ENCODE peak calls at places on chromosomes 7 and 10, in six cellular contexts. One of them, this sample, is unnamed. For H3K36me3, the result is how much of the 10 kb centered on the place peaks cover.

GRCh38 chr10:72784551-72785421 is 92.8 kb downstream of the MCU start:
- DNase-seq in H1: no peak
- DNase-seq in IMR-90: peak
- DNase-seq in mesendoderm: peak
- DNase-seq in neuronal stem cell: peak
- DNase-seq in mesenchymal stem cell: peak
- DNase-seq in this sample: peak

GRCh38 chr7:68984331-68984730 is 613.9 kb upstream of the AUTS2 start:
- DNase-seq in mesenchymal stem cell: no peak
- DNase-seq in neuronal stem cell: no peak
- DNase-seq in mesendoderm: no peak
- DNase-seq in IMR-90: no peak
- DNase-seq in H1: no peak
- DNase-seq in this sample: no peak

GRCh38 chr7:93715234-93715633 is 140.7 kb upstream of the CALCR start:
- DNase-seq in IMR-90: peak
- DNase-seq in neuronal stem cell: peak
- DNase-seq in mesenchymal stem cell: peak
- DNase-seq in H1: peak
- DNase-seq in mesendoderm: peak
- DNase-seq in this sample: peak

GRCh38 chr10:72133517-72133916 is 45.2 kb upstream of the SPOCK2 start:
- DNase-seq in H1: no peak
- DNase-seq in mesenchymal stem cell: peak
- DNase-seq in IMR-90: peak
- DNase-seq in mesendoderm: no peak
- DNase-seq in neuronal stem cell: no peak
- DNase-seq in this sample: no peak

GRCh38 chr10:22823109-22823508 is 104.7 kb upstream of the ARMC3 start:
- DNase-seq in IMR-90: peak
- DNase-seq in neuronal stem cell: no peak
- DNase-seq in mesenchymal stem cell: peak
- DNase-seq in mesendoderm: no peak
- DNase-seq in H1: no peak
- DNase-seq in this sample: no peak

GRCh38 chr10:28503114-28503513 is 29.8 kb upstream of the WAC start:
- DNase-seq in mesenchymal stem cell: no peak
- DNase-seq in neuronal stem cell: no peak
- DNase-seq in IMR-90: no peak
- DNase-seq in mesendoderm: no peak
- DNase-seq in H1: no peak
- DNase-seq in this sample: peak

GRCh38 chr10:69468771-69469129 is 17.5 kb downstream of the TSPAN15 start:
- DNase-seq in mesendoderm: no peak
- DNase-seq in neuronal stem cell: no peak
- DNase-seq in mesenchymal stem cell: no peak
- DNase-seq in IMR-90: no peak
- DNase-seq in H1: no peak
- DNase-seq in this sample: no peak

GRCh38 chr10:117734626-117735405 is 192.3 kb downstream of the EMX2 start:
- DNase-seq in mesendoderm: peak
- DNase-seq in IMR-90: no peak
- DNase-seq in mesenchymal stem cell: no peak
- DNase-seq in H1: no peak
- DNase-seq in neuronal stem cell: peak
- DNase-seq in this sample: no peak

GRCh38 chr7:141231018-141231792 is 157.3 kb downstream of the TMEM178B start:
- DNase-seq in IMR-90: peak
- DNase-seq in mesendoderm: peak
- DNase-seq in H1: peak
- DNase-seq in mesenchymal stem cell: peak
- DNase-seq in neuronal stem cell: no peak
- DNase-seq in this sample: peak

GRCh38 chr10:117391436-117392205 is 16.4 kb upstream of the PDZD8 start:
- DNase-seq in IMR-90: peak
- DNase-seq in H1: no peak
- DNase-seq in mesendoderm: peak
- DNase-seq in neuronal stem cell: no peak
- DNase-seq in mesenchymal stem cell: no peak
- DNase-seq in this sample: no peak

GRCh38 chr10:61958311-61958710 is 56.8 kb downstream of the ARID5B start:
- DNase-seq in neuronal stem cell: no peak
- DNase-seq in mesendoderm: no peak
- DNase-seq in IMR-90: no peak
- DNase-seq in H1: no peak
- DNase-seq in mesenchymal stem cell: no peak
- DNase-seq in this sample: no peak

GRCh38 chr10:13823046-13823711 is 236.4 kb downstream of the PRPF18 start:
- DNase-seq in mesenchymal stem cell: no peak
- DNase-seq in IMR-90: no peak
- DNase-seq in neuronal stem cell: no peak
- DNase-seq in H1: peak
- DNase-seq in mesendoderm: no peak
- DNase-seq in this sample: no peak

GRCh38 chr10:3538291-3538849 is 246.6 kb downstream of the KLF6 start:
- DNase-seq in H1: no peak
- DNase-seq in neuronal stem cell: no peak
- DNase-seq in mesenchymal stem cell: peak
- DNase-seq in IMR-90: no peak
- DNase-seq in mesendoderm: peak
- DNase-seq in this sample: no peak

GRCh38 chr7:131074585-131074984 is 253.1 kb upstream of the MKLN1 start:
- DNase-seq in neuronal stem cell: no peak
- DNase-seq in mesenchymal stem cell: no peak
- DNase-seq in mesendoderm: no peak
- DNase-seq in IMR-90: no peak
- DNase-seq in H1: no peak
- DNase-seq in this sample: no peak

GRCh38 chr10:101425535-101425934 is 71.6 kb downstream of the BTRC start:
- DNase-seq in H1: no peak
- DNase-seq in mesendoderm: no peak
- DNase-seq in mesenchymal stem cell: no peak
- DNase-seq in IMR-90: no peak
- DNase-seq in neuronal stem cell: no peak
- DNase-seq in this sample: no peak

GRCh38 chr10:11178606-11179221 is 161.0 kb downstream of the CELF2 start:
- DNase-seq in mesenchymal stem cell: peak
- DNase-seq in neuronal stem cell: no peak
- DNase-seq in H1: no peak
- DNase-seq in IMR-90: peak
- DNase-seq in mesendoderm: peak
- DNase-seq in this sample: peak

GRCh38 chr10:129096340-129096984 is 370.6 kb upstream of the MGMT start:
- DNase-seq in mesendoderm: no peak
- DNase-seq in IMR-90: peak
- DNase-seq in neuronal stem cell: no peak
- DNase-seq in mesenchymal stem cell: peak
- DNase-seq in H1: no peak
- DNase-seq in this sample: peak

GRCh38 chr10:48931188-48931587 is 8.5 kb downstream of the LRRC18 start:
- DNase-seq in mesenchymal stem cell: no peak
- DNase-seq in H1: no peak
- DNase-seq in IMR-90: no peak
- DNase-seq in mesendoderm: peak
- DNase-seq in neuronal stem cell: no peak
- DNase-seq in this sample: peak

GRCh38 chr10:127740596-127740995 is 3.6 kb downstream of the FOXI2 start:
- DNase-seq in H1: no peak
- DNase-seq in mesendoderm: peak
- DNase-seq in mesenchymal stem cell: no peak
- DNase-seq in neuronal stem cell: no peak
- DNase-seq in IMR-90: no peak
- DNase-seq in this sample: peak

GRCh38 chr7:115352375-115352774 is 430.5 kb downstream of the MDFIC start:
- DNase-seq in IMR-90: peak
- DNase-seq in H1: no peak
- DNase-seq in neuronal stem cell: no peak
- DNase-seq in mesenchymal stem cell: peak
- DNase-seq in mesendoderm: no peak
- DNase-seq in this sample: no peak

GRCh38 chr7:139681463-139681755 is 96.4 kb downstream of the HIPK2 start:
- DNase-seq in neuronal stem cell: no peak
- DNase-seq in mesendoderm: peak
- DNase-seq in mesenchymal stem cell: no peak
- DNase-seq in H1: no peak
- DNase-seq in IMR-90: no peak
- DNase-seq in this sample: no peak

GRCh38 chr10:43965033-43965917 is 316.6 kb upstream of the ZNF32 start:
- DNase-seq in mesendoderm: peak
- DNase-seq in IMR-90: peak
- DNase-seq in H1: no peak
- DNase-seq in neuronal stem cell: no peak
- DNase-seq in mesenchymal stem cell: peak
- DNase-seq in this sample: no peak

GRCh38 chr10:100057948-100058347 is 23.7 kb downstream of the CPN1 start:
- DNase-seq in mesendoderm: no peak
- DNase-seq in mesenchymal stem cell: no peak
- DNase-seq in neuronal stem cell: no peak
- DNase-seq in H1: no peak
- DNase-seq in IMR-90: no peak
- DNase-seq in this sample: no peak

DNA sequence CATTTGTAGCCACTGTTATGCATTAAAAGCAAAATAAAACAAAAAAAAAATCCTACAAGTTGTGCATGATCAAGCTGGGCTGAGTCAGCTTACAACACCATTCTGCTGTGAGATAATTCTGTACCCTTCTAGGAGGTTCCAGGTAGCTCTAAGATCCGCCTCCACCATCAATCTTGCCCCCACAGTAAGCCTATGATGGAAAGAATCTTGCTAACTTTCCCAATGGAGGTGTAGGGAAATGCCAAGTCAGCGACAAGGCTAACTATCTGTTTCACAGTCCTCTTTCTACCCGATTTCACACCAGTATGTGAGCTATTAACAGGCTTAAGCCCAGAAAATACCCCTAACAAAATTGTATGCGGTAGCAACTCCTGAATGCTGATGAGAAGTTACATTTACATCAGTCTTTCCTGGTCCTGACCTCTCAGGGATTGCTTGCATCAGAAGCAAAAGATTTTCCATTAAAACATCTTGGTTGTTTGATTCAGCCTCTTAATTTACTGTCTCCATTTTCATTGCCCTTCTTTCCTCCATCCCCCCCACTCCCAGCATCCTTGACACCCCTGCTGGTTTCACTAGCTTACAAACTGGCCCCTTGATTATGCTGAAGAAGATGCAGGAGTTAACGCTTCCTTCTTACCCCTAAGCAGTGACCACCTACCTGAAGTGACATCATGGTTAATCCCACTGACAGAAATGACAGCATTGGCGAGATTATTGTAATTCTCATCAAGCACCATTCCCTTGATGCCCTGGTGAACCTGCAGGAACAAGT is 27.8 kb downstream of the CPN1 start:
- DNase-seq in mesenchymal stem cell: no peak
- DNase-seq in H1: no peak
- DNase-seq in neuronal stem cell: no peak
- DNase-seq in mesendoderm: peak
- DNase-seq in IMR-90: no peak
- DNase-seq in this sample: no peak
- H4K8ac ChIP-seq in mesenchymal stem cell: no peak
- H4K8ac ChIP-seq in H1: no peak
- H4K8ac ChIP-seq in neuronal stem cell: no peak
- H4K8ac ChIP-seq in mesendoderm: no peak
- H4K8ac ChIP-seq in IMR-90: no peak
- H4K8ac ChIP-seq in this sample: no peak

DNA sequence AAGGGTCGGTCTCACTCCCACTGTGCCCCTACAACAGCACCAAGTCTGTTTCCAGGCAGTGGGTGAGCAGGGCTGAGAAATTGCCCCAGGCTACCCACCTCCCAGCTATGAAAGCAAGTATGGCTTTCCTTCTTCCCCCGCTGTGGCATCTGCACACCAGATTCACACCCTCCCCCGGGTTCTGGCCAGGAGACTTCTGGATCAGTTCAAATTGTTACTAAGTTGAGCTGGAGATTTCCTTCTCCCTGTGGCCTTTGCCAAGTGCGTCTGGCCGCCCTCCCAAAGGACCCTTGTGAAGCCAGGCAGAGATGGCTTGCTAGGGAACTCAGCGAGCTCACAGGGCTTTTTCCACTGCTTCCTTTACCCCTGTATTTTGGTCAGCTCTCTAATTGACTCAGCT is 555.4 kb downstream of the SH2D4B start:
- DNase-seq in IMR-90: no peak
- DNase-seq in H1: no peak
- DNase-seq in mesenchymal stem cell: no peak
- DNase-seq in mesendoderm: no peak
- DNase-seq in neuronal stem cell: no peak
- DNase-seq in this sample: no peak
- H3K36me3 ChIP-seq in IMR-90: under half
- H3K36me3 ChIP-seq in H1: under half
- H3K36me3 ChIP-seq in mesenchymal stem cell: under half
- H3K36me3 ChIP-seq in mesendoderm: under half
- H3K36me3 ChIP-seq in neuronal stem cell: under half
- H3K36me3 ChIP-seq in this sample: under half

DNA sequence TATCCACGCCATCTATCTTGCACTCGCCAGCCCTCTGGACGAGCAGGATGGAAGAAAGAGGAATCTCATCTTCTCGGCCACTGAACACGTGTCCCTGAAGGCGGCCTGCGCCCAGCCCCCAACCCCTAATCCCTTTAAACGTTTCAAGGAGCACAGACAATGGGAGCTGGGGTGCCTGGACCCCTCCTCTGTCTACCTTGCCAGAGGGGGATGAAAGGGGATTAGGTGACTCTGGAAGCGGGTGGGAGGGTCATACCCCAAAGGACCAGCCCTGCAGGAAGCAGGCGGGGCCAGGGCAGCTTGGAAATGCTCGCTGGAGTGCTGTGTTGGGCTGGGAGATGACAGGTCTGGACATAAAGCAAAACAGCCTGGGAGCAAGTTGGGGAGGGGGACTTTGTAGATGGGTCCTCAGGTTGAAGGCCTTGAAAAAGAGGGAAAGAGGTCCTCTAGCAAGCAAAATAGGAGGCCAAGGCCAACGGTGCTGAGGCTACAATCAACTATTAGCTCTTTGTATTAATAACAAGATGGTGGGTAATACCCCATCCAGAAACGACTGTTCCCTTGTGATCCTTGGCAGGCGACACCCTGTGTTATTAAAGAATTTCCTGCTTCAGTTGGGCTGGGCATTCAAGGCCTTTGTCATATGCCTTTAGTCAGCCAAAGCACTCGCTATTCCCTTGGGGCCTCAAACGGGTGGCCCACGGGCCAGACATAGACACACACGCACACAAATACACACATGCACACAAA is 126.5 kb upstream of the UNC5B start:
- DNase-seq in mesenchymal stem cell: no peak
- DNase-seq in mesendoderm: peak
- DNase-seq in IMR-90: no peak
- DNase-seq in H1: no peak
- DNase-seq in neuronal stem cell: peak
- DNase-seq in this sample: no peak
- H4K8ac ChIP-seq in mesenchymal stem cell: no peak
- H4K8ac ChIP-seq in mesendoderm: no peak
- H4K8ac ChIP-seq in IMR-90: no peak
- H4K8ac ChIP-seq in H1: no peak
- H4K8ac ChIP-seq in neuronal stem cell: no peak
- H4K8ac ChIP-seq in this sample: no peak

DNA sequence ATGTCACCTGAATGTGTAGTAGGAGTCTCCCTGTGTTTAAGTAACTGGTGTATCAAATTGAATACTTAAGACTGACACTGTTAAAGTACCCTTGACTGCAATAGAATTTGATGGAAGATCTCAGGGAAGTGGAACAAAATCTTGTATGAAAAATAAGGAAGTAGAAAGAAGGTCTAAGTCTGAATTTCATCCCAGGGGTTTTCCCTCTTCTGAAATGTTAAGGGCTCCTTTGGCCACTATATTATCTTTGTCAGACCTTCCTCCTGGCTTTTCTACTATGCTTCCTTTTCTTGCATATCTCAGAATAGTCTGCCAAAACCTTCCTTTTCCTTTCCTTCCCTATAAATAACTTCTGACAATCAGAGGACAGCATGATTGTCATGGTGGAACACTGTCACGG is 59.6 kb downstream of the BLNK start:
- DNase-seq in IMR-90: no peak
- DNase-seq in mesenchymal stem cell: no peak
- DNase-seq in mesendoderm: no peak
- DNase-seq in neuronal stem cell: no peak
- DNase-seq in H1: no peak
- DNase-seq in this sample: no peak
- H3K36me3 ChIP-seq in IMR-90: under half
- H3K36me3 ChIP-seq in mesenchymal stem cell: under half
- H3K36me3 ChIP-seq in mesendoderm: under half
- H3K36me3 ChIP-seq in neuronal stem cell: under half
- H3K36me3 ChIP-seq in H1: under half
- H3K36me3 ChIP-seq in this sample: under half